ENCODE peak calls at places on chromosomes 16 and 17, in eight cellular contexts. H is GM23338; B is MCF 10A; A is AG04450; Z is CD14-positive monocyte; V is astrocyte of the cerebellum; Y is breast epithelium; C is CD8-positive, alpha-beta T cell. E is an unnamed sample.

GRCh38 chr17:353838-354234 is 1.2 kb upstream of the RPH3AL start:
- DNase-seq in H (no peak), B (no peak), A (no peak), Z (no peak), V (no peak), Y (no peak), C (no peak), E (no peak)

GRCh38 chr16:75535211-75535843 is 581 bp downstream of the CHST5 start:
- DNase-seq in H (peak), B (no peak), A (no peak), Z (no peak), V (no peak), Y (no peak), C (no peak), E (no peak)

GRCh38 chr16:17578921-17579876 is 108.4 kb upstream of the XYLT1 start:
- DNase-seq in H (peak), B (peak), A (peak), Z (peak), V (peak), Y (peak), C (peak), E (peak)

GRCh38 chr17:50101346-50102163 is 6.4 kb downstream of the PDK2 start:
- DNase-seq in H (peak), B (no peak), A (no peak), Z (no peak), V (no peak), Y (no peak), C (no peak), E (no peak)

GRCh38 chr16:55700961-55701360 is 45.2 kb downstream of the SLC6A2 start:
- DNase-seq in H (no peak), B (no peak), A (no peak), Z (no peak), V (no peak), Y (no peak), C (no peak), E (no peak)

GRCh38 chr17:83107656-83108048 is 28.2 kb downstream of the METRNL start:
- DNase-seq in H (no peak), B (no peak), A (no peak), Z (no peak), V (no peak), Y (no peak), C (no peak), E (no peak)

GRCh38 chr16:48384305-48384981 is 770 bp downstream of the SIAH1 start:
- DNase-seq in H (peak), B (peak), A (no peak), Z (peak), V (no peak), Y (peak), C (no peak), E (peak)

GRCh38 chr17:78597923-78598545 is 20.8 kb upstream of the DNAH17 start:
- DNase-seq in H (no peak), B (no peak), A (peak), Z (no peak), V (no peak), Y (no peak), C (no peak), E (no peak)

GRCh38 chr16:48384982-48385271 is 286 bp downstream of the SIAH1 start:
- DNase-seq in H (peak), B (no peak), A (no peak), Z (no peak), V (no peak), Y (no peak), C (no peak), E (no peak)

GRCh38 chr17:59331929-59332889 is 754 bp downstream of the YPEL2 start:
- DNase-seq in H (peak), B (no peak), A (no peak), Z (peak), V (no peak), Y (peak), C (no peak), E (peak)

GRCh38 chr16:4053663-4054479 is 62.4 kb downstream of the ADCY9 start:
- DNase-seq in H (no peak), B (peak), A (peak), Z (peak), V (peak), Y (peak), C (no peak), E (no peak)

GRCh38 chr16:30142672-30143346 is 19.8 kb upstream of the MAPK3 start:
- DNase-seq in H (peak), B (peak), A (no peak), Z (no peak), V (no peak), Y (no peak), C (no peak), E (no peak)

GRCh38 chr17:31007695-31008373 is 37.0 kb downstream of the RNF135 start:
- DNase-seq in H (no peak), B (no peak), A (no peak), Z (no peak), V (no peak), Y (no peak), C (no peak), E (no peak)

GRCh38 chr17:70365098-70365583 is 195.8 kb downstream of the KCNJ2 start:
- DNase-seq in H (no peak), B (no peak), A (peak), Z (no peak), V (peak), Y (no peak), C (no peak), E (no peak)

GRCh38 chr16:9148376-9149015 is 57.1 kb downstream of the HAPSTR1 start:
- DNase-seq in H (peak), B (no peak), A (no peak), Z (no peak), V (no peak), Y (no peak), C (no peak), E (no peak)

GRCh38 chr16:2686912-2687507 is 4.7 kb downstream of the KCTD5 start:
- DNase-seq in H (no peak), B (no peak), A (no peak), Z (peak), V (no peak), Y (no peak), C (peak), E (no peak)

GRCh38 chr16:10883004-10883403 is 6.0 kb downstream of the CIITA start:
- DNase-seq in H (peak), B (no peak), A (no peak), Z (no peak), V (no peak), Y (no peak), C (no peak), E (no peak)

GRCh38 chr16:29844575-29845331 is 18.3 kb downstream of the CDIPT start:
- DNase-seq in H (no peak), B (no peak), A (no peak), Z (no peak), V (no peak), Y (no peak), C (no peak), E (no peak)

GRCh38 chr17:10683853-10684252 is 13.5 kb downstream of the SCO1 start:
- DNase-seq in H (peak), B (peak), A (no peak), Z (no peak), V (no peak), Y (no peak), C (no peak), E (no peak)

GRCh38 chr17:50103941-50104340 is 8.8 kb downstream of the PDK2 start:
- DNase-seq in H (no peak), B (no peak), A (no peak), Z (no peak), V (no peak), Y (no peak), C (no peak), E (no peak)

GRCh38 chr17:48003686-48004120 is 32.8 kb downstream of the CDK5RAP3 start:
- DNase-seq in H (peak), B (no peak), A (no peak), Z (no peak), V (no peak), Y (no peak), C (no peak), E (no peak)

GRCh38 chr17:39151680-39152058 is 232 bp upstream of the PLXDC1 start:
- DNase-seq in H (no peak), B (no peak), A (no peak), Z (no peak), V (no peak), Y (no peak), C (no peak), E (no peak)

DNA sequence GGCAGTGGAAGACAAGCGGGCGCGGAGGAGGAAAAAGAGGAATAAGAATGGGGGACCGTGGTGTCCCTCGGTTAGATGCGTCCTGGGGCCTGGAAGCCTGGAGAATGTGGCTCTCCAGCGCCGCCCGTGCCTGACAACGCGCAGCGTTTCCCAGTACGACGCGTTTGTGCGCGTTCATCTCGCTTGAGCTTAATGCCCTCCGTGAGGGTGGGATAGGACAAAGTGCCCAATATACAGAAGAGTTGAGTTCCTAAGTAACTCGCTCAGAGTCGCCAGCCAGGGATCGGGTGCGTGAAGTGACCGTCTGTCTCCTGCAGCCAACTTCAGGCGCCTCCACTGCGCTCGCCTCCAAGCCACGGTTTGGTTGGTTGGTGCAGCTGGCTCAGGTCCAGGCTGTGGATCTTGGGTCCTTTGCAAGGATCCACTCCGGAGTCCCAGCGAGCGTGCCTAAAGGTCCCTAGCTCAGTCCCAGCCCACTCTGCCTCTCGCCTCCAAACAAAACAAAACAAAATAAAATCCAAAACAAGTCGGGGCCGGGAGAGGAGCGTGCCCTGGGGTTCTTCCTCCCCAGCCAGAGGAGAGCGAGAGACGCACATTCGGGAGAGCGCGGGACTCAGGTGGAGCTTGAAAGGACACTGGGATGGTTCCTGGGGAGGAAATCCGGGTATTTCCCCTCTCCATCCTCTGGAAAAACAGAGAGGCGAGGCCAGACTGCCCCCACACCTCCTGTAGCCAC is 951 bp downstream of the GALR2 start:
- DNase-seq in H (peak), B (no peak), A (no peak), Z (no peak), V (no peak), Y (no peak), C (no peak), E (no peak)
- TF ChIP-seq CTCF in H (peak), B (no peak), A (no peak), Z (no peak), V (no peak), Y (no peak), C (no peak), E (no peak)

GRCh38 chr17:66043419-66043818 is 148.5 kb downstream of the CEP112 start:
- DNase-seq in H (no peak), B (no peak), A (no peak), Z (no peak), V (no peak), Y (no peak), C (no peak), E (no peak)

GRCh38 chr17:66044083-66044482 is 147.8 kb downstream of the CEP112 start:
- DNase-seq in H (no peak), B (no peak), A (no peak), Z (no peak), V (no peak), Y (no peak), C (no peak), E (no peak)

GRCh38 chr17:66038125-66038524 is 153.8 kb downstream of the CEP112 start:
- DNase-seq in H (no peak), B (no peak), A (no peak), Z (no peak), V (no peak), Y (no peak), C (no peak), E (no peak)

DNA sequence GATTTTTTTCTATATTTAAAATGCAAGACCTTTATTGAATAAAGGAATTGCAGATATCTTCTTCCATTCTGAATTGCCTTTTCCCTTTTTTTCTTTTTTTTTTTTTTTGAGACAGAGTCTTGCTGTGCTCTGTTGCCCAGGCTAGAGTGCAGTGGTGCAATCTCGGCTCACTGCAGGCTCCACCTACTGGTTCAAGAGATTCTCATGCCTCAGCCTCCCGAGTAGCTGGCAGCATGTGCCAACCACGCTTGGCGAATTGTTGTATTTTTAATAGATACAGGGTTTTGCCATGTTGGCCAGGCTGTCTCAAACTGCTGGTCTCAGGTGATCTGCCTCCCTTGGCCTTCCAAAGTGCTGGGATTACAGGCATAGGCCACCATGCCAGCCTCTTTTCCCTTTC is 151.5 kb downstream of the CEP112 start:
- DNase-seq in H (peak), B (peak), A (no peak), Z (no peak), V (no peak), Y (no peak), C (no peak), E (no peak)
- TF ChIP-seq CTCF in H (peak), B (no peak), A (no peak), Z (no peak), V (no peak), Y (no peak), C (no peak), E (no peak)

GRCh38 chr17:60410001-60410400 is 12.3 kb upstream of the CHCT1 start:
- DNase-seq in H (no peak), B (no peak), A (no peak), Z (no peak), V (no peak), Y (no peak), C (no peak), E (no peak)
- TF ChIP-seq CTCF in H (no peak), B (no peak), A (no peak), Z (no peak), V (no peak), Y (no peak), C (no peak), E (no peak)

DNA sequence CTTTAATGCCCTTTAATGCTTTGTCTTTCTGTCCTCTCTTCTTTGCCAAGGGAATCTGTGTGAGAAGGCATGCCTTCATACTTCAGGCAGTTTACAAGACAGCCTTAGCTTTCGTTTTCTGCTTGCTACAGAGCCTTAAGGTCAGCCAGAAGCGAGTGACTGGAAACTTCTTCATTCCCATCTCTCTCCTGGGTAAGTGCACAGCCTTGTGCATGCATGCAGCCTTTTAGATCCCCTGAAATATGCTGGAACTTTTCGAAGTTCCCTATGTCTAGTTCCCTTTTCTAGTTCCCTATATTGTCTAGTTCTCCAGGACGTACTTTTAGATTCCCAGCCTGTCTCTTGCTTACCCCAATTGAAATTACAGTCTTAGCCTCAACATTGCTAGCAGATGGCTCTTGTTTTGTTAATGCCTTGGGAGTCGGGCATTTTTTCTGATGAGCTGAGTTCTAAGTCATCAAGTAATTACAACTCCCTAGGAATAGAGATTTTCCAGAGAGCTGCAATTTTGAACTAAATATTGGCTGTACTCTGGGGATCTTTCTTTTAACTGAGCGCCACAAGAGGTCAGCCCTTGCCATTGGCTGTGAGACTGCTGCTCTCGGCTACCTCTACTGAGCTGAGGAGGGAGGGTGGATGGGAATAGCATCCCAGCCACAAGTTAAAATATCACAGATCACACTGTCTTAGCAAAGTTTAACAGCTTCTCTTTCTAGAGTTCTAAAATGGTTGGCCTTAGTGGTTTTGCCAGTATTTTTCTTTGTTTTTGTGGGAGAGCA is 22.7 kb upstream of the PPM1D start:
- DNase-seq in H (peak), B (peak), A (no peak), Z (no peak), V (no peak), Y (no peak), C (no peak), E (no peak)
- TF ChIP-seq CTCF in H (peak), B (no peak), A (peak), Z (no peak), V (peak), Y (no peak), C (no peak), E (no peak)

GRCh38 chr16:89315271-89315670 is 97.8 kb downstream of the ZNF778 start:
- DNase-seq in H (no peak), B (no peak), A (no peak), Z (no peak), V (no peak), Y (no peak), C (no peak), E (no peak)

GRCh38 chr16:89315791-89316581 is 98.5 kb downstream of the ZNF778 start:
- DNase-seq in H (no peak), B (peak), A (no peak), Z (peak), V (peak), Y (no peak), C (peak), E (peak)

GRCh38 chr16:89317101-89317671 is 99.7 kb downstream of the ZNF778 start:
- DNase-seq in H (no peak), B (no peak), A (no peak), Z (no peak), V (no peak), Y (no peak), C (no peak), E (no peak)

GRCh38 chr16:89317729-89318429 is 100.4 kb downstream of the ZNF778 start:
- DNase-seq in H (no peak), B (no peak), A (no peak), Z (no peak), V (no peak), Y (no peak), C (no peak), E (no peak)

DNA sequence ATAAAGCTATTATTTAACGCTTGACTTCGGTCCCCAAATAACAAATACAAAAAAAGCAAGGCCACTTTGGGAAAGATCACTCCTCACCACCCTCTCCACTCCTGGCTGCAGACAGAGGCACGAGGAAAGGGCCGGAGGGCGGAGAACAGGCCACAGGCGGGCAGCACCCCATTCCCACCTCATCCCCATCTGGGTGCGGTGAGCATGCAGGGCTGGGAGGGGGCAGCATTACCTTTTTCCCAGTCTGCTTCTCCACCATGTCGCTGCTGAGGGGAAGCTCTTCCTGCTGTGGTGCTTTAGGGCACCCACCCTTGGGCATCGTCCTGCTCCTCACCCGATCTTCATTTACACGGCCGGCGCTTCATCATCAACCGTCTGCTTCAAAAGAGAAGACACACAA is 99.2 kb downstream of the ZNF778 start:
- DNase-seq in H (no peak), B (no peak), A (no peak), Z (no peak), V (no peak), Y (no peak), C (no peak), E (no peak)
- TF ChIP-seq CTCF in H (peak), B (no peak), A (no peak), Z (no peak), V (no peak), Y (no peak), C (no peak), E (no peak)

DNA sequence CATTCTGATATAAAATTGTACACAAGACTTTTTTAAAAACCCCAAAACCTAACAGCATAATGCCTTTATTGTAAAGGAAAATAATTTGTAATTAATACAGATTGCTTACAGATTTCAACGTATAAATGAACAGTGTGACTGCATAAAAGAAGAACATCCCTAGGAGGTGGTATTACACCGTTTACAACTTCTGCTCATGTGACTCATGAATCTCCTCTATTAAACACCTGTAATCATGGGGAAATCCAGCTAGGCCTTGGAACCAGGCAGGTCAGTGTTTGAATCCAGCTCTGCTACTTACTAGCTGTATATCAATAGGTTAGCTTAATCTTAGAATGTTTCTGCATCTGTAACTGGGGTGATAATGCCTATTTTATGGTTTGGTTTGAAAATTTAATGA is 15.2 kb downstream of the RABEP1 start:
- DNase-seq in H (no peak), B (peak), A (no peak), Z (no peak), V (no peak), Y (no peak), C (no peak), E (no peak)
- TF ChIP-seq CTCF in H (no peak), B (no peak), A (no peak), Z (no peak), V (no peak), Y (no peak), C (no peak), E (no peak)

GRCh38 chr16:85446846-85447656 is 166.1 kb upstream of the GSE1 start:
- DNase-seq in H (no peak), B (no peak), A (no peak), Z (no peak), V (no peak), Y (no peak), C (no peak), E (no peak)
- TF ChIP-seq CTCF in H (peak), B (no peak), A (no peak), Z (no peak), V (no peak), Y (no peak), C (no peak), E (no peak)

E was measured in natural killer cell.